ENCODE peak calls at places on chromosomes 3 and 15, in six cellular contexts. M is AG10803, U is cardiac muscle cell, R is HFF-Myc, B is brain microvascular endothelial cell, E is AG09309. H is an unnamed sample.

GRCh38 chr3:18740631-18741583 is 315.8 kb upstream of the SATB1 start:
- DNase-seq in M (no peak), U (no peak), R (no peak), B (no peak), E (no peak), H (no peak)

GRCh38 chr3:71225285-71225684 is 358.2 kb downstream of the FOXP1 start:
- DNase-seq in M (no peak), U (no peak), R (no peak), B (no peak), E (no peak), H (peak; percentile 53)

GRCh38 chr3:14647976-14648955 is 3.3 kb upstream of the CCDC174 start:
- DNase-seq in M (no peak), U (no peak), R (no peak), B (no peak), E (no peak), H (no peak)

GRCh38 chr15:31081568-31082250 is 19.8 kb downstream of the TRPM1 start:
- DNase-seq in M (no peak), U (no peak), R (no peak), B (no peak), E (no peak), H (no peak)

GRCh38 chr3:48564022-48564421 is 441 bp upstream of the UCN2 start:
- DNase-seq in M (peak; percentile 78), U (no peak), R (no peak), B (peak; percentile 51), E (peak; percentile 54), H (peak; percentile 62)

GRCh38 chr3:13414040-13414729 is 5.9 kb downstream of the NUP210 start:
- DNase-seq in M (no peak), U (no peak), R (no peak), B (no peak), E (no peak), H (no peak)

GRCh38 chr15:57562220-57562769 is 29.4 kb upstream of the MYZAP start:
- DNase-seq in M (no peak), U (peak; percentile 40), R (no peak), B (no peak), E (no peak), H (no peak)

GRCh38 chr3:11514191-11514770 is 129.4 kb downstream of the VGLL4 start:
- DNase-seq in M (peak; percentile 87), U (no peak), R (peak; percentile 54), B (peak; percentile 91), E (peak; percentile 53), H (peak; percentile 92)

GRCh38 chr3:115397433-115397832 is 225.9 kb upstream of the GAP43 start:
- DNase-seq in M (no peak), U (no peak), R (no peak), B (no peak), E (no peak), H (no peak)

GRCh38 chr3:160472344-160472743 is 22.8 kb upstream of the TRIM59 start:
- DNase-seq in M (no peak), U (no peak), R (no peak), B (no peak), E (no peak), H (no peak)

GRCh38 chr3:59607628-59608027 is 557.8 kb upstream of the CFAP20DC start:
- DNase-seq in M (peak; percentile 42), U (peak; percentile 19), R (no peak), B (no peak), E (no peak), H (peak; percentile 36)

GRCh38 chr15:89673162-89673506 is 6.0 kb downstream of the PLIN1 start:
- DNase-seq in M (no peak), U (peak; percentile 69), R (no peak), B (no peak), E (no peak), H (peak; percentile 32)

GRCh38 chr3:189103208-189103607 is 68.6 kb upstream of the TPRG1 start:
- DNase-seq in M (no peak), U (no peak), R (no peak), B (no peak), E (no peak), H (peak; percentile 27)

GRCh38 chr3:23389089-23389488 is 186.0 kb downstream of the UBE2E2 start:
- DNase-seq in M (no peak), U (no peak), R (no peak), B (no peak), E (no peak), H (no peak)

GRCh38 chr3:154384504-154384903 is 45.5 kb downstream of the GPR149 start:
- DNase-seq in M (no peak), U (no peak), R (no peak), B (no peak), E (no peak), H (peak; percentile 24)

GRCh38 chr15:47972738-47973137 is 148.1 kb upstream of the SLC24A5 start:
- DNase-seq in M (no peak), U (no peak), R (no peak), B (no peak), E (no peak), H (no peak)

GRCh38 chr3:197504239-197505191 is 51.3 kb downstream of the BDH1 start:
- DNase-seq in M (no peak), U (no peak), R (no peak), B (no peak), E (no peak), H (peak; percentile 23)

GRCh38 chr3:197501496-197501878 is 54.3 kb downstream of the BDH1 start:
- DNase-seq in M (peak; percentile 29), U (no peak), R (no peak), B (no peak), E (no peak), H (peak; percentile 46)

GRCh38 chr3:197500812-197501211 is 55.0 kb downstream of the BDH1 start:
- DNase-seq in M (no peak), U (no peak), R (no peak), B (no peak), E (no peak), H (no peak)

GRCh38 chr3:197503652-197504051 is 52.1 kb downstream of the BDH1 start:
- DNase-seq in M (no peak), U (no peak), R (no peak), B (no peak), E (no peak), H (peak; percentile 28)

GRCh38 chr3:197501879-197502620 is 53.7 kb downstream of the BDH1 start:
- DNase-seq in M (peak; percentile 68), U (peak; percentile 64), R (no peak), B (no peak), E (no peak), H (peak; percentile 61)
- TF ChIP-seq CTCF in M (peak; percentile 64), U (peak; percentile 79), R (peak; percentile 40), B (peak; percentile 81), E (peak; percentile 71), H (peak; percentile 65)

GRCh38 chr15:96348112-96349027 is 17.9 kb downstream of the NR2F2 start:
- DNase-seq in M (no peak), U (no peak), R (no peak), B (peak; percentile 18), E (no peak), H (peak; percentile 57)

GRCh38 chr15:96350884-96351639 is 20.6 kb downstream of the NR2F2 start:
- DNase-seq in M (no peak), U (no peak), R (no peak), B (peak; percentile 17), E (no peak), H (peak; percentile 20)

GRCh38 chr15:96350321-96350720 is 19.8 kb downstream of the NR2F2 start:
- DNase-seq in M (no peak), U (no peak), R (no peak), B (no peak), E (no peak), H (peak; percentile 24)

GRCh38 chr15:96349933-96350292 is 19.4 kb downstream of the NR2F2 start:
- DNase-seq in M (no peak), U (no peak), R (no peak), B (no peak), E (no peak), H (no peak)

GRCh38 chr15:96349034-96349932 is 18.8 kb downstream of the NR2F2 start:
- DNase-seq in M (no peak), U (no peak), R (no peak), B (peak; percentile 10), E (no peak), H (peak; percentile 50)
- H3K4me3 ChIP-seq in M (no peak overlapping the region), U (no peak overlapping the region), R (no peak overlapping the region), B (peak overlapping the region; percentile 20), E (no peak overlapping the region), H (no peak overlapping the region)

DNA sequence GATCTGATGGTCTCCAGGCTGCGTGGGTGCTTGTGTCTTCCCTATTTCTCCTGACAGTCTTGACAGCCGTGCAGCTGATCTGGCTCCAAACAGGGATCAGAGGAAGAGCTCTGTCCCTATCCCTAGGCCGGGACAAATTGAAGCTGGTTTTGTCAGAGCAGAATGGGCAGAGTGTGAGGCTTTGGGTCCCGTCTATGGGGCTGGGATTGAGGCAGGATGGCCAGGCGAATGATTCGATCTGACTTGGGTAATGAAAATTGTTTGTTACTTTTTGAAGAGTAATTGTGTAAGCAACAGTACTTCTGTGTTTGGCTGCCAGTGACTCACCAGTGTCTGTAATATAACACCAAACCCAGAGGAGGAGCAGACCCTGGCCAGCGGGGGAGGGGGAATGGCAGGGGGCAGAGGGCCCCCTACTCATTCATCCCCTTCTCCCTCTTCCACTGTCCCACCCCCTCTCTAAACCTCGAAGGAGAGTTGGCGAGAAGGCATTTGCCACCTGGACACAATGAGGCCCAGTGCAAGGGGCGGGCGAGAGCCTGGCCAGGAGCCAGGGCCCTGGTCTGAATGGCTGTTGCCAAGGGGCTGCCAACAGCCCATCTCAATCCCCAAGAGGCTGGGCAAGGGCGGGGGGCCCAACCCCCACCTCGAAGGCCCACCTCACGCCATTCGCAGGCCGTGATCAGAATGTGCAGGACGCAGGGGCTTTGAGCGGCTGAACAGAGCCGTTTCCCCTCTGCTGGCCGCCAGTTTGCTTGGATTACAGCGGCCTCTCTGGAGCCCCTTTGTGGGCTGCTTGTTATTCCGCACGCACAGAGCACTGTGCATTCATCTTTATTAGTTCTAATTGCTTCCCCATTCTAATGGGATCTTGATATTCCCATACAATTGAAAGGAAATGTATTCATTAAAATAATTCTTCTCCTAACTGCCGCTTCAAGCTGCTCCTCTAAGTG is 5.1 kb upstream of the MAGEF1 start:
- DNase-seq in M (peak; percentile 67), U (peak; percentile 57), R (no peak), B (peak; percentile 45), E (no peak), H (peak; percentile 76)
- TF ChIP-seq CTCF in M (no peak), U (no peak), R (no peak), B (peak; percentile 35), E (no peak), H (no peak)

GRCh38 chr15:39889601-39890000 is 30.5 kb downstream of the GPR176 start:
- DNase-seq in M (no peak), U (no peak), R (no peak), B (no peak), E (no peak), H (no peak)

GRCh38 chr15:39887832-39888231 is 32.2 kb downstream of the GPR176 start:
- DNase-seq in M (peak; percentile 59), U (peak; percentile 13), R (no peak), B (peak; percentile 35), E (peak; percentile 28), H (peak; percentile 73)

GRCh38 chr15:39888809-39889208 is 31.3 kb downstream of the GPR176 start:
- DNase-seq in M (no peak), U (no peak), R (no peak), B (no peak), E (no peak), H (peak; percentile 28)

GRCh38 chr15:39887211-39887610 is 32.9 kb downstream of the GPR176 start:
- DNase-seq in M (no peak), U (no peak), R (no peak), B (no peak), E (no peak), H (no peak)

DNA sequence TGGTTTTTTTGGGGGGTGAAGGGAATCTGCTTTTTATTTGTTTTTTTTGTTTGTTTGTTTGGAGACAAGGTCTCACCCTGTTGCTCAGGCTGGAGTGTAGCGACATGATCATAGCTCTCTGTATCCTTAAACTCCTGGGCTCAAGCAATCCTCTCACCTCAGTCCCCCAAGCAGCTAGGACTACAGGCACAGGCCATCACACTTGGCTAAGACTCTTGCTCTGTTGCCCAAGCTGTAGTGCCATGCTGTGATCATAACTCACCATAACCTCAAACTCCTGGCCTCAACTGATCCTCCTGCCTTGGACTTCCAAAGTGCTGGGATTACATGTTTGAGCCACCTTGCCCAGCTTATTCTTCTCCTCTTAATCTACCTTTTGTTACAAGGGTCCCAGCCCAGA is 31.8 kb downstream of the GPR176 start:
- DNase-seq in M (peak; percentile 14), U (no peak), R (no peak), B (no peak), E (no peak), H (no peak)
- H3K4me3 ChIP-seq in M (no peak overlapping the region), U (no peak overlapping the region), R (no peak overlapping the region), B (no peak overlapping the region), E (no peak overlapping the region), H (no peak overlapping the region)